ENCODE peak calls at places on chromosomes 16 and 17, in eight cellular contexts. O is GM03348, V is progenitor cell of endocrine pancreas, M is HT-29, Y is RWPE1, Z is SW480, D is OCI-LY7, G is GM13977. E is an unnamed sample.

GRCh38 chr16:66539628-66540469 is 10.1 kb downstream of the TK2 start:
- DNase-seq in D (peak; percentile 77), M (no peak), Y (no peak), V (no peak), Z (peak; percentile 16), G (no peak), O (no peak), E (peak; percentile 28)

GRCh38 chr17:601462-602303 is 113.0 kb downstream of the VPS53 start:
- DNase-seq in G (no peak), O (no peak), Y (no peak), V (no peak), M (no peak), Z (no peak), D (no peak), E (no peak)

GRCh38 chr16:23729503-23730424 is 16.7 kb upstream of the ERN2 start:
- DNase-seq in O (peak; percentile 27), D (no peak), Y (peak; percentile 24), Z (peak; percentile 29), M (peak; percentile 66), G (no peak), V (no peak), E (peak; percentile 82)

GRCh38 chr17:2796164-2797140 is at the start of gene RAP1GAP2:
- DNase-seq in Y (no peak), Z (no peak), G (no peak), V (no peak), O (no peak), D (no peak), M (no peak), E (peak; percentile 53)

GRCh38 chr17:71472809-71473789 is 647.7 kb upstream of the SOX9 start:
- DNase-seq in Y (peak; percentile 72), D (peak; percentile 74), M (peak; percentile 57), Z (peak; percentile 66), V (no peak), G (peak; percentile 42), O (peak; percentile 73), E (peak; percentile 64)

GRCh38 chr17:75856062-75856681 is 1.0 kb upstream of the WBP2 start:
- DNase-seq in G (no peak), V (no peak), Z (peak; percentile 62), D (peak; percentile 66), O (no peak), Y (peak; percentile 26), M (peak; percentile 48), E (no peak)

GRCh38 chr17:187130-187529 is 5.7 kb upstream of the DOC2B start:
- DNase-seq in G (no peak), O (no peak), M (no peak), D (no peak), V (no peak), Z (no peak), Y (no peak), E (no peak)

GRCh38 chr17:31530391-31530990 is 139.0 kb downstream of the RAB11FIP4 start:
- DNase-seq in V (no peak), G (no peak), O (no peak), M (no peak), D (no peak), Y (no peak), Z (no peak), E (no peak)

GRCh38 chr17:4584125-4584834 is at the start of gene SMTNL2:
- DNase-seq in G (peak; percentile 62), Y (no peak), V (peak; percentile 33), M (no peak), O (peak; percentile 41), Z (no peak), D (no peak), E (no peak)

GRCh38 chr16:81511371-81511770 is 66.8 kb downstream of the CMIP start:
- DNase-seq in Y (peak; percentile 20), G (no peak), D (no peak), V (no peak), O (peak; percentile 52), Z (no peak), M (no peak), E (no peak)

GRCh38 chr16:89565506-89566372 is 5.3 kb downstream of the RPL13 start:
- DNase-seq in Y (peak; percentile 61), M (peak; percentile 78), G (no peak), O (peak; percentile 72), Z (peak; percentile 64), V (peak; percentile 39), D (peak; percentile 75), E (peak; percentile 65)